ENCODE peak calls at places on chromosomes 1 and 21, in seven cellular contexts. P is neural progenitor cell; G is SK-N-SH; X is cardiac fibroblast; K is spleen; Q is epithelial cell of esophagus; A is effector memory CD4-positive, alpha-beta T cell. B is an unnamed sample.

GRCh38 chr21:33251119-33251518 is 15.0 kb upstream of the IL10RB start:
- DNase-seq in Q (no peak), G (no peak), P (no peak), K (no peak), A (no peak), X (no peak), B (no peak)

GRCh38 chr21:42784276-42784675 is 95.1 kb downstream of the WDR4 start:
- DNase-seq in K (peak; percentile 87), Q (no peak), G (peak; percentile 28), A (no peak), P (no peak), X (no peak), B (no peak)

GRCh38 chr1:116711061-116711582 is 43.1 kb upstream of the CD2 start:
- DNase-seq in Q (peak; percentile 77), K (no peak), X (no peak), G (peak; percentile 48), P (peak; percentile 27), A (no peak), B (no peak)

GRCh38 chr21:36069713-36070573 is at the start of gene CBR1:
- DNase-seq in X (peak; percentile 96), A (peak; percentile 82), G (peak; percentile 94), Q (peak; percentile 83), K (peak; percentile 97), P (peak; percentile 72), B (peak; percentile 93)

GRCh38 chr1:26094677-26095383 is 16.8 kb upstream of the PDIK1L start:
- DNase-seq in X (peak; percentile 32), K (peak; percentile 77), G (peak; percentile 61), Q (no peak), P (peak; percentile 65), A (no peak), B (no peak)

GRCh38 chr1:184387069-184387870 is 441 bp downstream of the C1orf21 start:
- DNase-seq in G (peak; percentile 79), Q (peak; percentile 47), P (peak; percentile 60), K (peak; percentile 87), X (no peak), A (no peak), B (no peak)

GRCh38 chr1:27637052-27637451 is 2.1 kb upstream of the FGR start:
- DNase-seq in A (no peak), K (no peak), X (no peak), G (no peak), Q (peak; percentile 53), P (no peak), B (no peak)

GRCh38 chr1:164613176-164613575 is 54.2 kb downstream of the PBX1 start:
- DNase-seq in G (no peak), A (no peak), K (no peak), P (no peak), Q (peak; percentile 91), X (no peak), B (no peak)

GRCh38 chr1:150507912-150508864 is at the start of gene ECM1:
- DNase-seq in A (no peak), K (peak; percentile 47), P (no peak), Q (peak; percentile 83), G (no peak), X (peak; percentile 82), B (no peak)

GRCh38 chr1:219927956-219928790 is at the start of gene SLC30A10:
- DNase-seq in X (peak; percentile 5), P (peak; percentile 77), A (no peak), Q (peak; percentile 9), G (peak; percentile 88), K (no peak), B (no peak)

GRCh38 chr1:92410706-92411105 is 76.0 kb downstream of the GFI1 start:
- DNase-seq in P (no peak), X (no peak), Q (no peak), K (no peak), G (no peak), A (peak; percentile 20), B (no peak)

GRCh38 chr21:24310780-24311179 is 1296.5 kb downstream of the MRPL39 start:
- DNase-seq in Q (no peak), K (no peak), X (no peak), P (no peak), G (no peak), A (no peak), B (no peak)

GRCh38 chr1:6134206-6134605 is 45.9 kb downstream of the CHD5 start:
- DNase-seq in X (no peak), A (no peak), P (no peak), K (peak; percentile 29), Q (no peak), G (no peak), B (no peak)

GRCh38 chr1:248858096-248858890 is 592 bp downstream of the ZNF692 start:
- DNase-seq in Q (peak; percentile 82), K (peak; percentile 92), X (peak; percentile 57), P (peak; percentile 88), G (peak; percentile 79), A (peak; percentile 21), B (peak; percentile 77)

GRCh38 chr21:35079181-35079580 is 30.1 kb upstream of the RUNX1 start:
- DNase-seq in G (no peak), P (no peak), K (no peak), A (no peak), X (no peak), Q (no peak), B (no peak)

GRCh38 chr1:153944005-153944821 is 2.3 kb downstream of the DENND4B start:
- DNase-seq in P (no peak), Q (no peak), G (peak; percentile 56), K (peak; percentile 87), A (no peak), X (peak; percentile 18), B (no peak)

GRCh38 chr1:48223372-48224081 is 1.0 kb downstream of the SLC5A9 start:
- DNase-seq in P (no peak), X (no peak), K (no peak), A (no peak), G (no peak), Q (no peak), B (no peak)

GRCh38 chr1:214862421-214862820 is 220.1 kb upstream of the KCNK2 start:
- DNase-seq in G (no peak), A (no peak), X (peak; percentile 63), K (no peak), Q (peak; percentile 32), P (no peak), B (no peak)

GRCh38 chr1:178571807-178572206 is 58.9 kb downstream of the TEX35 start:
- DNase-seq in A (no peak), Q (no peak), G (no peak), X (no peak), P (no peak), K (no peak), B (no peak)
- H3K4me3 ChIP-seq in A (no peak overlapping the region), Q (no peak overlapping the region), G (no peak overlapping the region), X (no peak overlapping the region), P (no peak overlapping the region), K (no peak overlapping the region), B (no peak overlapping the region)

GRCh38 chr1:20362856-20363255 is 72.2 kb downstream of the VWA5B1 start:
- DNase-seq in X (no peak), A (no peak), G (no peak), Q (no peak), K (no peak), P (no peak), B (no peak)

GRCh38 chr1:20366076-20366765 is 75.5 kb downstream of the VWA5B1 start:
- DNase-seq in X (no peak), K (peak; percentile 57), G (peak; percentile 75), Q (no peak), A (no peak), P (peak; percentile 62), B (no peak)

GRCh38 chr1:20367626-20368025 is 77.0 kb downstream of the VWA5B1 start:
- DNase-seq in Q (no peak), P (no peak), G (no peak), A (no peak), K (no peak), X (no peak), B (no peak)

GRCh38 chr1:20366766-20367602 is 76.3 kb downstream of the VWA5B1 start:
- DNase-seq in A (no peak), X (peak; percentile 52), Q (peak; percentile 55), K (peak; percentile 51), G (peak; percentile 79), P (peak; percentile 84), B (peak; percentile 48)

DNA sequence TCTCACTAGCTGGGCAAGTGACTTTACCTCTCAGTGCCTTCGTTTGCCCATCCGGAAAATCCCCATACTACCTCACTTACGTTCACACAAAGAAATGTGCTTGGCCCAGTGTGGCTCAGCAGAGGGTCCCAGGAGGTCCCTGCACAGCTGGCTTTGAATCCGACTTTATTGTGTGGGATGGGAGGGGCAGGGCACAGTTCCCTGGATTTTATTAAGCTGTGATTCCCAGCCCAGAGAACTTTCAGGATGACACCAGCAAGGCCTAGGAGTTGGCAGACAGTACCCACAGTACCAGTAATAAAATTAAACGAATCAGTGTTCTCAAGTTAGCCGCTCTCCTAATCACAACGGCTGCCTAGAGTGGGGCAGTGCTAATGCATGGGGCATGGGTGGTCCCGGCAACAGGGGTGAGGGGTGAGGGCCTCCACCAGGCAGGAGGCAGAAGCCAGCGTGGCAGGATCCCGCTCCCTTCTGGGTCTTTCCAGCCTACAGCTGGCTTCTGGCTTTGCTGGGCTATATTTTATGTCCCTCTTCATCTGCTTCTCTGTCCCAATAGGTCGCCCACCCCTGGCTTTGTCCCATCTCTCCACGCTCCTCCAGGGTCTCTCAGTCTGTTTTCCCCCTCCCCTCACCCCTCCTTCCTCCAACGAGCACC is 74.9 kb downstream of the VWA5B1 start:
- DNase-seq in G (no peak), X (no peak), K (peak; percentile 34), Q (no peak), P (no peak), A (no peak), B (no peak)
- H3K4me3 ChIP-seq in G (no peak overlapping the region), X (no peak overlapping the region), K (no peak overlapping the region), Q (no peak overlapping the region), P (peak overlapping the region; percentile 48), A (no peak overlapping the region), B (no peak overlapping the region)

DNA sequence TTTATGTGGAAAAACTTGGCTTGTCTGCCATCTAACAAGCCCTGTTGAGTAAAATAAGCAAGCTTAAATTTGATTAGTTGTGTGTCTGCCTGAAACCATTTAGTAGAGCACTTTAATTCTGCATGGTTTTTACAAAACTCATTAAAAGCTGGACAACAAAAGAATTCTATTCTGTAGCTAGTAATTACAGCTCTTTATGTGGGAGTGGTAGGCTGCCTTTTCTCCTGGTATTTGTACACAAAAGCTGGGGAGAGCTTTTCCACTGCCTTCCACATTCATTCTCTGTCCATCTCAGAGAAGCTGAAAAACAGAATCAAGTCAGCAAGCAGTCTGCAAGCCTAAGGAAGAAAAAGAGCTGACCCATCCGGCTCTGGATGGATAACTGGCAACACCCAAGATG is 1.8 kb downstream of the ETS2 start:
- DNase-seq in A (no peak), G (peak; percentile 40), Q (no peak), P (peak; percentile 67), X (no peak), K (no peak), B (no peak)
- H3K4me3 ChIP-seq in A (no peak overlapping the region), G (peak overlapping the region; percentile 68), Q (peak overlapping the region; percentile 99), P (peak overlapping the region; percentile 92), X (peak overlapping the region; percentile 90), K (peak overlapping the region; percentile 73), B (peak overlapping the region; percentile 81)

DNA sequence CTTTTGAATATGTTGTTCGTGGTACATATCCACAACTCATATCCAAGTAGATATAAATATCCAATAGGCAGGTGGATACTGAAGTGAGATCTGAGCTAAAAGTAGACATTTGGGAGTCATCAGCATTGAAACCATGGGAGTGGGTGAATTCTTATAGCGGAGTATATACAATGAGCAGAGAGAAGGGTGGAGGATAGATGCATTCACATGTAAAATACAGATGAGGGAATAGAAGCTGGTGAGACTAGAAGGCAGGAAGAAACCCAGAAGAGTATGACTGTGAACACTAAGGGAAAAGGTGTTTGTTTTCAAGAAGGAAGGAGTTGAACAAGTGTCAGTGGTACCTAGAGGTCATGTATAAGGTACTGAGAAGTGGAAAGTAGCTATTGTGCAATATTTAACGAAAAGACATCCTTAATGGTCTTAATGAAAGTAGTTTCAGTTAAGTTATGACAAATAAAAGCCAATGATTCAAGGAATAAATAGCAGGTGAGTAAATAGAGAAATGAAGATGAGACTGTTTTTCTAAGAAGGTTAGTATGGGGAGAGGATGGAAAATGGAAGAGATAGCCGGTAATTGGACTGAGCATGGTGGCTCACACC is 181.6 kb upstream of the CACYBP start:
- DNase-seq in A (no peak), P (no peak), G (no peak), X (no peak), Q (no peak), K (no peak), B (no peak)
- H3K4me3 ChIP-seq in A (no peak overlapping the region), P (no peak overlapping the region), G (no peak overlapping the region), X (no peak overlapping the region), Q (no peak overlapping the region), K (no peak overlapping the region), B (no peak overlapping the region)